ENCODE peak calls at places on chromosomes 2 and 18, in four cellular contexts. J is SK-N-SH, R is HepG2, A is K562. Z is an unnamed sample.

GRCh38 chr2:42328148-42328833 is 32.7 kb downstream of the COX7A2L start:
- DNase-seq in J (no peak), R (no peak), A (peak), Z (no peak)

GRCh38 chr2:26477126-26477910 is 606 bp downstream of the OTOF start:
- DNase-seq in J (no peak), R (no peak), A (no peak), Z (no peak)

GRCh38 chr18:5582849-5583667 is 39.3 kb upstream of the EPB41L3 start:
- DNase-seq in J (no peak), R (no peak), A (no peak), Z (no peak)

GRCh38 chr2:17646838-17647701 is 106.5 kb downstream of the SMC6 start:
- DNase-seq in J (no peak), R (no peak), A (no peak), Z (no peak)

GRCh38 chr2:235827585-235827992 is 333.7 kb downstream of the AGAP1 start:
- DNase-seq in J (no peak), R (no peak), A (no peak), Z (no peak)

GRCh38 chr2:1101011-1101410 is 150.4 kb downstream of the SNTG2 start:
- DNase-seq in J (no peak), R (no peak), A (no peak), Z (no peak)

GRCh38 chr2:6589171-6589570 is 276.5 kb downstream of the CMPK2 start:
- DNase-seq in J (no peak), R (no peak), A (no peak), Z (no peak)

GRCh38 chr2:225948903-225949302 is 549.4 kb downstream of the NYAP2 start:
- DNase-seq in J (no peak), R (no peak), A (no peak), Z (no peak)

GRCh38 chr18:22346968-22347611 is 70.6 kb downstream of the CTAGE1 start:
- DNase-seq in J (no peak), R (peak), A (peak), Z (no peak)

GRCh38 chr2:181354626-181355025 is 102.6 kb upstream of the ITGA4 start:
- DNase-seq in J (no peak), R (no peak), A (no peak), Z (no peak)

GRCh38 chr2:143533846-143534245 is 404.6 kb downstream of the ARHGAP15 start:
- DNase-seq in J (no peak), R (no peak), A (no peak), Z (no peak)

GRCh38 chr2:25071962-25072361 is 30.1 kb downstream of the EFR3B start:
- DNase-seq in J (no peak), R (no peak), A (no peak), Z (no peak)

GRCh38 chr2:119544075-119545031 is at the start of gene CFAP221:
- DNase-seq in J (peak), R (peak), A (peak), Z (peak)

GRCh38 chr2:174083843-174084458 is 118.8 kb upstream of the SP3 start:
- DNase-seq in J (no peak), R (no peak), A (no peak), Z (no peak)

GRCh38 chr2:233728723-233729301 is at the start of gene UGT1A3:
- DNase-seq in J (no peak), R (no peak), A (no peak), Z (no peak)

GRCh38 chr2:3264010-3264744 is 113.4 kb downstream of the EIPR1 start:
- DNase-seq in J (no peak), R (no peak), A (no peak), Z (no peak)

GRCh38 chr2:4518596-4518995 is 815.2 kb downstream of the DCDC2C start:
- DNase-seq in J (no peak), R (no peak), A (no peak), Z (no peak)

GRCh38 chr2:3651686-3652516 is 6.1 kb upstream of the ALLC start:
- DNase-seq in J (peak), R (peak), A (no peak), Z (peak)

GRCh38 chr2:96895709-96896651 is 26.1 kb upstream of the SEMA4C start:
- DNase-seq in J (no peak), R (no peak), A (no peak), Z (no peak)

GRCh38 chr18:42446195-42446594 is 491.2 kb downstream of the PIK3C3 start:
- DNase-seq in J (no peak), R (peak), A (no peak), Z (no peak)

GRCh38 chr2:130827502-130828251 is 9.0 kb upstream of the ARHGEF4 start:
- DNase-seq in J (no peak), R (no peak), A (no peak), Z (no peak)

GRCh38 chr2:144513388-144514100 is 6.4 kb downstream of the ZEB2 start:
- DNase-seq in J (no peak), R (no peak), A (peak), Z (no peak)

GRCh38 chr18:4453712-4454547 is 1.2 kb downstream of the DLGAP1 start:
- DNase-seq in J (peak), R (no peak), A (no peak), Z (no peak)

GRCh38 chr2:214069254-214069653 is 341.6 kb upstream of the VWC2L start:
- DNase-seq in J (peak), R (peak), A (peak), Z (no peak)

GRCh38 chr2:222433381-222434173 is 9.2 kb downstream of the SGPP2 start:
- DNase-seq in J (no peak), R (no peak), A (no peak), Z (no peak)

GRCh38 chr2:178306351-178307073 is 112.2 kb downstream of the OSBPL6 start:
- DNase-seq in J (peak), R (peak), A (peak), Z (peak)

GRCh38 chr2:176213406-176213805 is 24.9 kb downstream of the HOXD1 start:
- DNase-seq in J (no peak), R (no peak), A (no peak), Z (no peak)
- TF ChIP-seq TAF1 in J (no peak), R (no peak), A (no peak), Z (no peak)

GRCh38 chr2:20650880-20651730 is at the start of gene HS1BP3:
- DNase-seq in J (peak), R (peak), A (peak), Z (peak)

GRCh38 chr2:20651731-20652099 is 817 bp upstream of the HS1BP3 start:
- DNase-seq in J (no peak), R (no peak), A (no peak), Z (no peak)

GRCh38 chr2:20648831-20649230 is 2.1 kb downstream of the HS1BP3 start:
- DNase-seq in J (no peak), R (no peak), A (no peak), Z (no peak)

GRCh38 chr2:20649586-20650375 is 1.1 kb downstream of the HS1BP3 start:
- DNase-seq in J (no peak), R (no peak), A (no peak), Z (no peak)

DNA sequence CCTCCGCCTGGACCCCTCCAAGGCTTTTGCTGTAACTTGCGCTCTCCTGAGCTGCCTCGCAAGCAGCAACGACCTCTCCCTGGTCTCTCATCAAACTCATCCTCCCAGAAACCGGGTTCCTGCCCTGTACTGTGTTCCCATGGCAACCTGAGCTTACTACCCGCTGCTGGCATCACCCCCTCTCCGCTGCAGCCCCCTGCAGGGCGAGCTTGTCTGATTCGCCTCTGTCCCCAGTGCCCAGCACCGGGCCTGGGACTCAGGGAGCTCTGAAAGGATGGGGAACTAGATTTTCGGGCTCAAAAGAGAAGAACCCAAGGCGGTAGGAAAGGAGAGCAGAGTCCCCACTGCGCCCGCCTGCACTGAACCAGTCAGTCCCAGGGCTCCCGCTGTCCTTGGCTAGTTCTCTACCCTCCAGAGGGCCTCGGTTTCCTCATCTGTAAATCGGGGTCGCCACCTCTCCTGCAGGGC is 452 bp downstream of the HS1BP3 start:
- DNase-seq in J (peak), R (no peak), A (peak), Z (no peak)
- TF ChIP-seq TAF1 in J (no peak), R (no peak), A (no peak), Z (no peak)

GRCh38 chr18:45320724-45321123 is 294.6 kb upstream of the SLC14A2 start:
- DNase-seq in J (no peak), R (no peak), A (no peak), Z (no peak)
- TF ChIP-seq TAF1 in J (no peak), R (no peak), A (no peak), Z (no peak)

GRCh38 chr2:99851091-99851490 is 291.3 kb downstream of the AFF3 start:
- DNase-seq in J (no peak), R (no peak), A (no peak), Z (no peak)

GRCh38 chr2:99852376-99852934 is 289.9 kb downstream of the AFF3 start:
- DNase-seq in J (no peak), R (no peak), A (no peak), Z (no peak)

GRCh38 chr2:99854236-99854852 is 288.0 kb downstream of the AFF3 start:
- DNase-seq in J (no peak), R (no peak), A (no peak), Z (no peak)

GRCh38 chr2:99851811-99852210 is 290.6 kb downstream of the AFF3 start:
- DNase-seq in J (no peak), R (no peak), A (no peak), Z (no peak)

GRCh38 chr2:99850076-99850710 is 292.2 kb downstream of the AFF3 start:
- DNase-seq in J (no peak), R (no peak), A (no peak), Z (no peak)
- TF ChIP-seq TAF1 in J (no peak), R (no peak), A (no peak), Z (no peak)

GRCh38 chr2:46813046-46813445 is 102.6 kb downstream of the MCFD2 start:
- DNase-seq in J (peak), R (no peak), A (no peak), Z (no peak)

GRCh38 chr2:46814160-46814559 is 101.4 kb downstream of the MCFD2 start:
- DNase-seq in J (peak), R (no peak), A (peak), Z (no peak)

GRCh38 chr2:46813680-46814079 is 101.9 kb downstream of the MCFD2 start:
- DNase-seq in J (peak), R (no peak), A (no peak), Z (no peak)

GRCh38 chr2:46811379-46812310 is 104.0 kb downstream of the MCFD2 start:
- DNase-seq in J (peak), R (no peak), A (no peak), Z (no peak)

DNA sequence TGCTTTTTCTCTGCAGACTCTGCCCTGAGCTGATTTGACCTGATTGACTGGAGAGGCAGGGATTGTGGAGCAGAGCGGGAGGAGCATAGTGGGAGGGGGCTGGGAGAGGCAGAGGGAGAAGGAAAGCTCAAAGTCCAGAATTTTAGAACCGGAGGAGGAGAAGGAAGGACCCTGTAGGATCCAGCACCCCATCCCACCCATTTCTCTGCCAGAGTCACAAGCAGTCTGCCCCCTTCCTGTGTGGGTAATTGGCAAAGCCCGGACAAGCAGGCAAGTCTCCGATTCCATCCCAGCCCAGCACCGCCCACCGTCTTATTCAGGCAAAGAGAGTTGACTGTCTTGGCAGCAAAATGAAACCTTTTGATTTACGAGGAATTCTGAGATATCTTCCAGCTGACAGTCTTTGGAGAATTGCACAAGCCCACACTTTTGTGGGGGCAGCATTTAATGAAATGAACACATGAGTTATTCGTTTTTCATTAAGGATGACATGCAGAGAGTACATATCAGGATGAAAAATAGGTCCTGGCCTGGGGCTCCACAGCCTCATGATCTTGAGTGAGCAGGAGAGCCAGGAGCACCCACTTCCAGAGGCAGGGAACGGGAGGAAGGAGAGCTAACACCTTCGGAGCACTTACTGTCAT is 103.1 kb downstream of the MCFD2 start:
- DNase-seq in J (peak), R (no peak), A (no peak), Z (no peak)
- TF ChIP-seq TAF1 in J (no peak), R (no peak), A (no peak), Z (no peak)

DNA sequence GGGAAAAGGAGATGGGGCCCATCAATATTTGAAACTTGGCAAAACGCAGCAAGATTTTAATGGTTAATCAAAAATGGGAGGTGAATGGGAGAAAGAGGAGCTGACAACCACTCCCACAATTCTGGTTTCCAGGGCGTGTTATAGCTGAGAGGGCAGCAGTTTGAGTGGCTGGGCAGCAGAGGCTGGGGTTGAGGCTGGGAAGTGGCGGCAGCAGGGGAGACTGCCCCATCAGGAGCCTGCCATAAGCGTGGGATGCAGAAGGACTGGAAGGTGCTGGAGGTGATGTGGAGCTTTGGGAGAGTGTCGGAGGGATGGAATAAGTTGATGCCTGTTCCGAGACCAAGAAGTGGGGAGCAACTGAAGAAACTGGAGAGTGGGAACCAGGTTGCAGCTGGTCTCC is 48.9 kb upstream of the SH3RF3 start:
- DNase-seq in J (no peak), R (no peak), A (no peak), Z (no peak)
- TF ChIP-seq TAF1 in J (no peak), R (no peak), A (no peak), Z (no peak)

GRCh38 chr2:240347949-240348500 is 87.4 kb upstream of the GPC1 start:
- DNase-seq in J (no peak), R (no peak), A (no peak), Z (no peak)

GRCh38 chr2:240346015-240346752 is 89.3 kb upstream of the GPC1 start:
- DNase-seq in J (no peak), R (no peak), A (no peak), Z (no peak)

GRCh38 chr2:240348522-240348921 is 86.9 kb upstream of the GPC1 start:
- DNase-seq in J (no peak), R (no peak), A (no peak), Z (no peak)

GRCh38 chr2:240346753-240347372 is 88.6 kb upstream of the GPC1 start:
- DNase-seq in J (no peak), R (no peak), A (no peak), Z (no peak)

DNA sequence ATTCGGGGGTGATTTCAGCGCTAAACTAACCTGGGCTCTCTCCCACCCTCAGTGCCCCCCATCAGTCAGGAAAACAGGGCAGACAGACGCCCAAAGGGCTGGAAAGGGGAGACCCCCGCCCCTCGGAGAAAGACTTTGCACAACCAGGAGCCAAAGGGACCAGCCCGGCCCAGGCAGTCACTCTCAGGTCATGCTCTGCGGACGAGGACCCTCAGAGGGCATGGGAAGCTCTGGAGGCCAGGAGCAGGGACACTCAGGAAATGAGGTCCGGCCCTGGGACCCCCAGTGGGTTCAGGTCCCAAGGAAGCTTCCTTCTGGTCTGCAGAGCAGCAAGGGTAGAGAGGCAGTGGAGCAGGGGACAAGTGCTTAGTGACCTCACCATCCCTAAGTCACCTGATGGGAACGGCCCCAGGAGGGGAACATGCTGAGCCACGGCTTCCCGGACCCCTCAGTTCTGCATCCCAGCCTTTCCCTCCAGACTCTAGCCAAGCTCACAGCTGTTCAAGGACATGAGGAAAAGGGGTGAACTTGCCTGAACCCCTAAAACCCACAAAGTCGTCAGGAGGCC is 88.0 kb upstream of the GPC1 start:
- DNase-seq in J (no peak), R (no peak), A (no peak), Z (no peak)
- TF ChIP-seq TAF1 in J (no peak), R (no peak), A (no peak), Z (no peak)

Z was measured in GM12892.